ENCODE peak calls at places on chromosomes 6 and 20, in seven cellular contexts. N is BJ, Q is astrocyte, K is GM23248, M is stomach, U is thoracic aorta, O is left lung. L is an unnamed sample.

GRCh38 chr6:79631800-79632172 is 657 bp downstream of the SH3BGRL2 start:
- DNase-seq in N (no peak), Q (no peak), K (peak; percentile 10), M (no peak), U (no peak), O (no peak), L (no peak)

GRCh38 chr20:57573176-57573575 is 12.3 kb downstream of the PCK1 start:
- DNase-seq in N (no peak), Q (no peak), K (no peak), M (no peak), U (no peak), O (no peak), L (no peak)

GRCh38 chr6:16683524-16684194 is 77.6 kb downstream of the ATXN1 start:
- DNase-seq in N (no peak), Q (peak; percentile 79), K (peak; percentile 82), M (no peak), U (no peak), O (no peak), L (peak; percentile 46)

GRCh38 chr6:140344149-140344913 is 969.9 kb upstream of the CITED2 start:
- DNase-seq in N (peak; percentile 35), Q (peak; percentile 71), K (peak; percentile 70), M (no peak), U (no peak), O (no peak), L (no peak)

GRCh38 chr6:140237251-140237650 is 862.8 kb upstream of the CITED2 start:
- DNase-seq in N (no peak), Q (no peak), K (no peak), M (no peak), U (no peak), O (no peak), L (no peak)

GRCh38 chr6:14924126-14925024 is 321.5 kb upstream of the JARID2 start:
- DNase-seq in N (no peak), Q (no peak), K (peak; percentile 2), M (no peak), U (no peak), O (no peak), L (peak; percentile 35)

GRCh38 chr20:63697357-63697867 is 960 bp downstream of the TNFRSF6B start:
- DNase-seq in N (no peak), Q (no peak), K (no peak), M (no peak), U (no peak), O (no peak), L (peak; percentile 56)

GRCh38 chr20:40006168-40006860 is 682.7 kb downstream of the MAFB start:
- DNase-seq in N (no peak), Q (no peak), K (no peak), M (no peak), U (no peak), O (no peak), L (no peak)

GRCh38 chr6:10559492-10560150 is 38.5 kb downstream of the GCNT2 start:
- DNase-seq in N (no peak), Q (no peak), K (no peak), M (no peak), U (no peak), O (no peak), L (no peak)

GRCh38 chr20:5779071-5779470 is 28.9 kb downstream of the SHLD1 start:
- DNase-seq in N (no peak), Q (no peak), K (no peak), M (no peak), U (no peak), O (no peak), L (no peak)

GRCh38 chr6:19841181-19841580 is 4.0 kb downstream of the ID4 start:
- DNase-seq in N (no peak), Q (no peak), K (peak; percentile 4), M (no peak), U (no peak), O (no peak), L (no peak)

GRCh38 chr20:58852559-58853271 is at the start of gene GNAS:
- DNase-seq in N (no peak), Q (peak; percentile 27), K (peak; percentile 77), M (no peak), U (no peak), O (peak; percentile 83), L (peak; percentile 65)

GRCh38 chr6:116556065-116556464 is 2.5 kb downstream of the CALHM4 start:
- DNase-seq in N (peak; percentile 68), Q (peak; percentile 87), K (peak; percentile 83), M (no peak), U (no peak), O (no peak), L (no peak)

GRCh38 chr6:168265827-168266815 is 53.5 kb downstream of the DACT2 start:
- DNase-seq in N (no peak), Q (no peak), K (no peak), M (no peak), U (no peak), O (no peak), L (no peak)

GRCh38 chr20:35340436-35340835 is 48.2 kb upstream of the FAM83C start:
- DNase-seq in N (no peak), Q (no peak), K (no peak), M (no peak), U (no peak), O (no peak), L (no peak)

GRCh38 chr20:35344354-35344837 is 52.2 kb upstream of the FAM83C start:
- DNase-seq in N (no peak), Q (peak; percentile 88), K (peak; percentile 76), M (peak; percentile 56), U (no peak), O (no peak), L (peak; percentile 91)

GRCh38 chr20:35341366-35342028 is 49.3 kb upstream of the FAM83C start:
- DNase-seq in N (no peak), Q (peak; percentile 77), K (peak; percentile 42), M (no peak), U (no peak), O (no peak), L (no peak)

GRCh38 chr20:35342154-35342769 is 50.0 kb upstream of the FAM83C start:
- DNase-seq in N (no peak), Q (peak; percentile 54), K (no peak), M (no peak), U (no peak), O (no peak), L (no peak)

GRCh38 chr20:35345189-35345588 is 53.0 kb upstream of the FAM83C start:
- DNase-seq in N (no peak), Q (no peak), K (no peak), M (no peak), U (no peak), O (no peak), L (no peak)
- H3K36me3 ChIP-seq in N (peaks cover 4% of the 10 kb centered on the region), Q (peaks cover 15% of the 10 kb centered on the region), K (peaks cover 21% of the 10 kb centered on the region), M (peaks cover 69% of the 10 kb centered on the region), U (peaks cover 20% of the 10 kb centered on the region), O (peaks cover 37% of the 10 kb centered on the region), L (peaks cover 2% of the 10 kb centered on the region)

DNA sequence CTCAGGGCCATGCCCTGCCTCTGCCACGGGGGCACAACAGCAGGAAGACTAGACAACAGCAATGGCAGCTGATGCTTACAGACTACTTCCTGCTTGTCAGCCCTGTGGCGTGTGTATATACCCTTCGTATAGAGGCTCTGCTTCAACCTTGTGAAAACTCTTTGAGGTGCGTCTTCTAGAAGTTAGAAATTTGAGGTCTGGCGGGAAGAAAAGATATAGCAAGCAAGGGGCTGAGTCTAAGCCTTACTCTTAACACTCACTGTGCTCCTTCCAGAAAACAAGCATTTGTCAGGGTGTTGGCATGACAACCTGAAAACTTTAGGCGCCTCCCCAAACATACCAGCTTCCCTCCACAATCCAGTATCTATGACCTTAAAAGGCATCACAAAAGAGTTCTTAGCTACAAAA is 33.3 kb downstream of the JPH2 start:
- DNase-seq in N (no peak), Q (peak; percentile 73), K (peak; percentile 68), M (no peak), U (peak; percentile 36), O (no peak), L (no peak)
- H3K36me3 ChIP-seq in N (no peaks in the 10 kb centered on the region), Q (no peaks in the 10 kb centered on the region), K (peaks cover 3% of the 10 kb centered on the region), M (peaks cover 3% of the 10 kb centered on the region), U (peaks cover 9% of the 10 kb centered on the region), O (no peaks in the 10 kb centered on the region), L (no peaks in the 10 kb centered on the region)

GRCh38 chr20:2867081-2867860 is 6.0 kb upstream of the PTPRA start:
- DNase-seq in N (no peak), Q (no peak), K (peak; percentile 4), M (peak; percentile 48), U (no peak), O (no peak), L (no peak)

GRCh38 chr20:2866236-2866635 is 7.0 kb upstream of the PTPRA start:
- DNase-seq in N (no peak), Q (no peak), K (no peak), M (no peak), U (no peak), O (no peak), L (no peak)

GRCh38 chr20:2865630-2866029 is 7.7 kb upstream of the PTPRA start:
- DNase-seq in N (no peak), Q (no peak), K (no peak), M (no peak), U (no peak), O (no peak), L (no peak)

GRCh38 chr20:2864626-2865025 is 8.7 kb upstream of the PTPRA start:
- DNase-seq in N (no peak), Q (no peak), K (no peak), M (no peak), U (no peak), O (no peak), L (no peak)

GRCh38 chr20:2865101-2865500 is 8.2 kb upstream of the PTPRA start:
- DNase-seq in N (no peak), Q (no peak), K (no peak), M (no peak), U (no peak), O (no peak), L (no peak)
- H3K36me3 ChIP-seq in N (peaks cover 33% of the 10 kb centered on the region), Q (no peaks in the 10 kb centered on the region), K (no peaks in the 10 kb centered on the region), M (peaks cover 68% of the 10 kb centered on the region), U (peaks cover 39% of the 10 kb centered on the region), O (peaks cover 72% of the 10 kb centered on the region), L (no peaks in the 10 kb centered on the region)

GRCh38 chr6:109001554-109001953 is 93.1 kb downstream of the SESN1 start:
- DNase-seq in N (no peak), Q (no peak), K (no peak), M (no peak), U (no peak), O (no peak), L (no peak)

GRCh38 chr6:108998460-108998859 is 96.2 kb downstream of the SESN1 start:
- DNase-seq in N (no peak), Q (no peak), K (no peak), M (no peak), U (no peak), O (no peak), L (no peak)

GRCh38 chr6:108999428-108999827 is 95.2 kb downstream of the SESN1 start:
- DNase-seq in N (no peak), Q (no peak), K (no peak), M (no peak), U (no peak), O (no peak), L (no peak)

GRCh38 chr6:109002100-109002697 is 92.4 kb downstream of the SESN1 start:
- DNase-seq in N (no peak), Q (peak; percentile 22), K (peak; percentile 88), M (no peak), U (no peak), O (no peak), L (no peak)

GRCh38 chr6:109000289-109000688 is 94.4 kb downstream of the SESN1 start:
- DNase-seq in N (no peak), Q (no peak), K (no peak), M (no peak), U (no peak), O (no peak), L (no peak)
- H3K36me3 ChIP-seq in N (no peaks in the 10 kb centered on the region), Q (peaks cover 7% of the 10 kb centered on the region), K (peaks cover 37% of the 10 kb centered on the region), M (peaks cover 54% of the 10 kb centered on the region), U (peaks cover 19% of the 10 kb centered on the region), O (peaks cover 22% of the 10 kb centered on the region), L (peaks cover 8% of the 10 kb centered on the region)

GRCh38 chr20:31781945-31782344 is 37.2 kb upstream of the MYLK2 start:
- DNase-seq in N (no peak), Q (peak; percentile 8), K (no peak), M (no peak), U (no peak), O (no peak), L (no peak)
- H3K36me3 ChIP-seq in N (peaks cover 4% of the 10 kb centered on the region), Q (peaks cover 46% of the 10 kb centered on the region), K (peaks cover 15% of the 10 kb centered on the region), M (no peaks in the 10 kb centered on the region), U (no peaks in the 10 kb centered on the region), O (peaks cover 36% of the 10 kb centered on the region), L (no peaks in the 10 kb centered on the region)

L was measured in right lobe of liver.